ENCODE peak calls at places on chromosomes 5 and 9, in five cellular contexts. One of them, this sample, is unnamed.

GRCh38 chr5:13653709-13654108 is 290.8 kb downstream of the DNAH5 start:
- DNase-seq in SK-N-SH: no peak
- DNase-seq in K562: no peak
- DNase-seq in GM12878: no peak
- DNase-seq in IMR-90: no peak
- DNase-seq in this sample: no peak

GRCh38 chr9:87324613-87325194 is 173.0 kb upstream of the DAPK1 start:
- DNase-seq in SK-N-SH: peak; percentile 64
- DNase-seq in IMR-90: peak; percentile 68
- DNase-seq in K562: peak; percentile 53
- DNase-seq in GM12878: peak; percentile 5
- DNase-seq in this sample: peak; percentile 31

GRCh38 chr9:4171519-4171918 is 128.3 kb downstream of the GLIS3 start:
- DNase-seq in SK-N-SH: no peak
- DNase-seq in GM12878: no peak
- DNase-seq in IMR-90: no peak
- DNase-seq in K562: no peak
- DNase-seq in this sample: no peak

GRCh38 chr5:66981705-66982387 is 214.8 kb downstream of the CD180 start:
- DNase-seq in K562: no peak
- DNase-seq in SK-N-SH: no peak
- DNase-seq in GM12878: no peak
- DNase-seq in IMR-90: no peak
- DNase-seq in this sample: no peak

GRCh38 chr5:136655429-136655828 is 290.1 kb upstream of the TRPC7 start:
- DNase-seq in GM12878: no peak
- DNase-seq in IMR-90: peak; percentile 42
- DNase-seq in SK-N-SH: no peak
- DNase-seq in K562: no peak
- DNase-seq in this sample: no peak

GRCh38 chr5:113606298-113607134 is 93.0 kb downstream of the YTHDC2 start:
- DNase-seq in K562: peak; percentile 53
- DNase-seq in IMR-90: peak; percentile 56
- DNase-seq in SK-N-SH: peak; percentile 66
- DNase-seq in GM12878: peak; percentile 7
- DNase-seq in this sample: peak; percentile 48

GRCh38 chr5:33315170-33315569 is 125.6 kb upstream of the TARS1 start:
- DNase-seq in K562: no peak
- DNase-seq in IMR-90: peak; percentile 66
- DNase-seq in SK-N-SH: no peak
- DNase-seq in GM12878: no peak
- DNase-seq in this sample: no peak

GRCh38 chr5:172223901-172224873 is 30.2 kb downstream of the EFCAB9 start:
- DNase-seq in GM12878: peak; percentile 95
- DNase-seq in K562: no peak
- DNase-seq in SK-N-SH: no peak
- DNase-seq in IMR-90: no peak
- DNase-seq in this sample: no peak

GRCh38 chr5:428754-429452 is 14.1 kb upstream of the EXOC3 start:
- DNase-seq in K562: no peak
- DNase-seq in IMR-90: no peak
- DNase-seq in GM12878: no peak
- DNase-seq in SK-N-SH: no peak
- DNase-seq in this sample: no peak

GRCh38 chr5:83071286-83071685 is 5.9 kb downstream of the TMEM167A start:
- DNase-seq in IMR-90: no peak
- DNase-seq in K562: no peak
- DNase-seq in SK-N-SH: no peak
- DNase-seq in GM12878: no peak
- DNase-seq in this sample: no peak

GRCh38 chr5:68845121-68845520 is 248.7 kb upstream of the SLC30A5 start:
- DNase-seq in K562: no peak
- DNase-seq in IMR-90: no peak
- DNase-seq in GM12878: no peak
- DNase-seq in SK-N-SH: no peak
- DNase-seq in this sample: no peak

GRCh38 chr5:102762095-102762534 is 7.0 kb downstream of the PAM start:
- DNase-seq in GM12878: no peak
- DNase-seq in IMR-90: peak; percentile 47
- DNase-seq in SK-N-SH: no peak
- DNase-seq in K562: no peak
- DNase-seq in this sample: no peak

GRCh38 chr5:99037668-99038067 is 108.9 kb upstream of the CHD1 start:
- DNase-seq in GM12878: no peak
- DNase-seq in K562: no peak
- DNase-seq in SK-N-SH: no peak
- DNase-seq in IMR-90: no peak
- DNase-seq in this sample: no peak

GRCh38 chr5:77991084-77991483 is 214.9 kb upstream of the TBCA start:
- DNase-seq in SK-N-SH: no peak
- DNase-seq in GM12878: no peak
- DNase-seq in K562: no peak
- DNase-seq in IMR-90: no peak
- DNase-seq in this sample: no peak

GRCh38 chr5:158882236-158882635 is 217.5 kb downstream of the EBF1 start:
- DNase-seq in SK-N-SH: no peak
- DNase-seq in GM12878: no peak
- DNase-seq in IMR-90: no peak
- DNase-seq in K562: no peak
- DNase-seq in this sample: no peak

GRCh38 chr5:177300236-177300880 is 3.2 kb downstream of the RAB24 start:
- DNase-seq in SK-N-SH: no peak
- DNase-seq in K562: peak; percentile 63
- DNase-seq in GM12878: peak; percentile 77
- DNase-seq in IMR-90: peak; percentile 80
- DNase-seq in this sample: no peak

GRCh38 chr9:36949470-36949869 is 84.6 kb downstream of the PAX5 start:
- DNase-seq in K562: no peak
- DNase-seq in SK-N-SH: no peak
- DNase-seq in GM12878: no peak
- DNase-seq in IMR-90: no peak
- DNase-seq in this sample: no peak

GRCh38 chr5:85132269-85132668 is 747.6 kb upstream of the EDIL3 start:
- DNase-seq in SK-N-SH: no peak
- DNase-seq in GM12878: no peak
- DNase-seq in K562: no peak
- DNase-seq in IMR-90: peak; percentile 29
- DNase-seq in this sample: no peak

GRCh38 chr5:112366987-112367386 is 52.1 kb downstream of the EPB41L4A start:
- DNase-seq in IMR-90: no peak
- DNase-seq in GM12878: no peak
- DNase-seq in K562: peak; percentile 21
- DNase-seq in SK-N-SH: peak; percentile 27
- DNase-seq in this sample: peak; percentile 34

GRCh38 chr5:95332179-95332578 is 47.3 kb upstream of the MCTP1 start:
- DNase-seq in GM12878: no peak
- DNase-seq in K562: no peak
- DNase-seq in IMR-90: no peak
- DNase-seq in SK-N-SH: no peak
- DNase-seq in this sample: no peak

GRCh38 chr9:76181020-76181641 is 213.1 kb downstream of the RFK start:
- DNase-seq in IMR-90: peak; percentile 74
- DNase-seq in K562: no peak
- DNase-seq in SK-N-SH: no peak
- DNase-seq in GM12878: no peak
- DNase-seq in this sample: peak; percentile 82

GRCh38 chr5:179405054-179405416 is 59.8 kb upstream of the ADAMTS2 start:
- DNase-seq in SK-N-SH: no peak
- DNase-seq in IMR-90: no peak
- DNase-seq in GM12878: no peak
- DNase-seq in K562: no peak
- DNase-seq in this sample: no peak

GRCh38 chr5:10521466-10522223 is 42.2 kb upstream of the ANKRD33B start:
- DNase-seq in IMR-90: no peak
- DNase-seq in SK-N-SH: no peak
- DNase-seq in K562: peak; percentile 73
- DNase-seq in GM12878: no peak
- DNase-seq in this sample: peak; percentile 40

GRCh38 chr5:140978260-140978659 is 12.0 kb downstream of the PCDHAC2 start:
- DNase-seq in SK-N-SH: peak; percentile 50
- DNase-seq in K562: no peak
- DNase-seq in IMR-90: no peak
- DNase-seq in GM12878: no peak
- DNase-seq in this sample: no peak

GRCh38 chr5:159362190-159362589 is 31.9 kb upstream of the IL12B start:
- DNase-seq in K562: no peak
- DNase-seq in GM12878: no peak
- DNase-seq in SK-N-SH: no peak
- DNase-seq in IMR-90: no peak
- DNase-seq in this sample: no peak

GRCh38 chr5:75610201-75610600 is 1.1 kb upstream of the ANKDD1B start:
- DNase-seq in K562: no peak
- DNase-seq in IMR-90: no peak
- DNase-seq in GM12878: no peak
- DNase-seq in SK-N-SH: no peak
- DNase-seq in this sample: no peak

GRCh38 chr5:145834554-145834916 is 607 bp downstream of the PRELID2 start:
- DNase-seq in IMR-90: no peak
- DNase-seq in K562: no peak
- DNase-seq in SK-N-SH: no peak
- DNase-seq in GM12878: no peak
- DNase-seq in this sample: no peak

GRCh38 chr5:132667309-132667708 is 6.5 kb upstream of the IL4 start:
- DNase-seq in K562: no peak
- DNase-seq in GM12878: no peak
- DNase-seq in IMR-90: no peak
- DNase-seq in SK-N-SH: no peak
- DNase-seq in this sample: no peak
- TF ChIP-seq RCOR1 in K562: no peak
- TF ChIP-seq RCOR1 in GM12878: no peak
- TF ChIP-seq RCOR1 in IMR-90: no peak
- TF ChIP-seq RCOR1 in SK-N-SH: no peak
- TF ChIP-seq RCOR1 in this sample: no peak

GRCh38 chr9:137956039-137956438 is 78.5 kb downstream of the CACNA1B start:
- DNase-seq in K562: no peak
- DNase-seq in IMR-90: no peak
- DNase-seq in GM12878: no peak
- DNase-seq in SK-N-SH: no peak
- DNase-seq in this sample: no peak

GRCh38 chr9:137963525-137963924 is 85.9 kb downstream of the CACNA1B start:
- DNase-seq in IMR-90: no peak
- DNase-seq in GM12878: no peak
- DNase-seq in SK-N-SH: no peak
- DNase-seq in K562: no peak
- DNase-seq in this sample: no peak

GRCh38 chr9:137960496-137960895 is 82.9 kb downstream of the CACNA1B start:
- DNase-seq in K562: peak; percentile 31
- DNase-seq in GM12878: no peak
- DNase-seq in IMR-90: no peak
- DNase-seq in SK-N-SH: no peak
- DNase-seq in this sample: no peak

GRCh38 chr9:137956688-137957385 is 79.3 kb downstream of the CACNA1B start:
- DNase-seq in K562: no peak
- DNase-seq in IMR-90: no peak
- DNase-seq in SK-N-SH: no peak
- DNase-seq in GM12878: no peak
- DNase-seq in this sample: peak; percentile 22

GRCh38 chr9:137959641-137960411 is 82.2 kb downstream of the CACNA1B start:
- DNase-seq in IMR-90: no peak
- DNase-seq in SK-N-SH: no peak
- DNase-seq in K562: no peak
- DNase-seq in GM12878: no peak
- DNase-seq in this sample: no peak
- TF ChIP-seq RCOR1 in IMR-90: no peak
- TF ChIP-seq RCOR1 in SK-N-SH: no peak
- TF ChIP-seq RCOR1 in K562: no peak
- TF ChIP-seq RCOR1 in GM12878: no peak
- TF ChIP-seq RCOR1 in this sample: no peak

DNA sequence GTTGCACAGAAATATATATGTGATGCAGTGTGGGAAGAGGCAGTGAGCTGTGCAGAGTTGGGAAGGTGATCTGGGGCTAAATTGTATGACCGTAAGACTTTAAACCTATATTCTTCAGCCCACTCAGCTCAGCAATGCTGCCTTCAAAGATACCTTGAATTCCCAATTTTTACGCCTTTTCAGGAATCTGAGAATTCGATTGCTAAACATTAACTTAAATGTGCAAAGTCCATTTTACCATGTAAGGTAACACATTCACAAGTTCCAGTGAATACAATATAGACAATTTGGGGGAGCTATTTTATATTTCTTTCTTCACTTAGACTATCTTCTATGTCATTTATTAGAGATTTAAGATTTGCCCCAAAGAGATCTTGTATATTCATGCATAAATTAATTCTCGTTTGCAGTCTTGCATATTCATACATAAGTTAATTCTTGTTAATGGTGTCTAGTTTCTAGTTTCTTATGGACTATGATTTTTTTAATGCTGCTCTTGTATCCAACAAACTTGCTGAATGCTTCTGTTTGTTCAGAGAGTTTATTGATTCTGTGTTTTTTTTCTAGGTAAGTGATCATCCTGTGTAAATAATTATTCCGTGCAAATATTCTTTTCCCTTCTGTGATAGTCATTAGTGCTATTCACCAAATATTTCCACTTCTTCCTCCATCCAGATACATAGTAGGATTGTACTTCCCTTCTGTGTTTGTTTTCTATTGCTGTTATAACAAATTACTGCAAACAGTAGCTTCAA is 35.9 kb upstream of the SHISAL2B start:
- DNase-seq in IMR-90: no peak
- DNase-seq in GM12878: no peak
- DNase-seq in K562: no peak
- DNase-seq in SK-N-SH: no peak
- DNase-seq in this sample: no peak
- TF ChIP-seq RCOR1 in IMR-90: no peak
- TF ChIP-seq RCOR1 in GM12878: no peak
- TF ChIP-seq RCOR1 in K562: no peak
- TF ChIP-seq RCOR1 in SK-N-SH: no peak
- TF ChIP-seq RCOR1 in this sample: no peak

DNA sequence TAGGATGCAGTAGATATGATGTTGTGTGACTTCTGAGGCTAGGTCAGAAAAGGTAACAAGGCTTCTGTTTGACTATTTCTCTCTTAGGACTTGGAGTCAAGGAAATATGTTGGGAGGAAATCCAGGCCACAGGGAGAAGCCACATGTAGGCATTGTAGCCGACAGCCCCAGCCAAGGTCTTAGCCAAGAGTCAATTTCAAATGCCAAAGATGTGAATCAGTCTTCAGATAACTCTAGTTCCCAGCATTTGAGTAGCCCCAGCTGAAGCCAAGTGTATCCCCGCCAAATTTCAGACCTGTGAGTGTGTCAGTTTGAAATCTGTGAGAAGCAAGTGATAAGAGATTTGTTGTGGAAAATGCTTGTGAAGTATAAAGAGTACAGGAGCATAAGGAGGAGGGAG is 38.1 kb upstream of the ISL1 start:
- DNase-seq in SK-N-SH: no peak
- DNase-seq in IMR-90: no peak
- DNase-seq in K562: no peak
- DNase-seq in GM12878: no peak
- DNase-seq in this sample: no peak
- TF ChIP-seq RCOR1 in SK-N-SH: no peak
- TF ChIP-seq RCOR1 in IMR-90: no peak
- TF ChIP-seq RCOR1 in K562: no peak
- TF ChIP-seq RCOR1 in GM12878: no peak
- TF ChIP-seq RCOR1 in this sample: no peak